ENCODE peak calls at places on chromosomes 4 and X, in four cellular contexts. K, S, J and M are unnamed samples.

GRCh38 chr4:92210906-92211305 is 92.9 kb upstream of the GRID2 start:
- DNase-seq in K (no peak), S (no peak), J (no peak), M (no peak)

GRCh38 chr4:45662996-45663395 is 460.9 kb downstream of the GABRG1 start:
- DNase-seq in K (no peak), S (no peak), J (no peak), M (no peak)

GRCh38 chrX:53281321-53281822 is at the start of gene IQSEC2:
- DNase-seq in K (no peak), S (peak; percentile 97), J (peak; percentile 92), M (no peak)

GRCh38 chr4:144644368-144645101 is 1.4 kb upstream of the HHIP start:
- DNase-seq in K (no peak), S (no peak), J (no peak), M (no peak)

GRCh38 chrX:129934461-129934860 is 28.5 kb downstream of the UTP14A start:
- DNase-seq in K (no peak), S (no peak), J (no peak), M (no peak)

GRCh38 chrX:41722816-41723215 is 1.2 kb upstream of the GPR82 start:
- DNase-seq in K (no peak), S (no peak), J (no peak), M (no peak)

GRCh38 chr4:78360466-78360865 is 191.1 kb upstream of the ANXA3 start:
- DNase-seq in K (no peak), S (no peak), J (no peak), M (no peak)

GRCh38 chr4:184476660-184477059 is 2.3 kb upstream of the IRF2 start:
- DNase-seq in K (no peak), S (no peak), J (no peak), M (no peak)

GRCh38 chrX:53262918-53263394 is 18.4 kb downstream of the IQSEC2 start:
- DNase-seq in K (no peak), S (no peak), J (no peak), M (no peak)

GRCh38 chr4:13160906-13161305 is 323.2 kb downstream of the RAB28 start:
- DNase-seq in K (no peak), S (no peak), J (no peak), M (no peak)

GRCh38 chrX:154398668-154399526 is 720 bp downstream of the RPL10 start:
- DNase-seq in K (peak; percentile 30), S (peak; percentile 96), J (peak; percentile 86), M (no peak)

GRCh38 chr4:109998867-109999303 is 86.2 kb downstream of the EGF start:
- DNase-seq in K (no peak), S (no peak), J (no peak), M (no peak)

GRCh38 chr4:87103691-87104187 is 116.7 kb downstream of the KLHL8 start:
- DNase-seq in K (no peak), S (no peak), J (no peak), M (no peak)

GRCh38 chr4:46389301-46389761 is 597 bp downstream of the GABRA2 start:
- DNase-seq in K (no peak), S (no peak), J (no peak), M (no peak)

GRCh38 chrX:133402042-133402453 is 13.2 kb downstream of the GPC4 start:
- DNase-seq in K (no peak), S (peak; percentile 5), J (no peak), M (no peak)

GRCh38 chrX:129726307-129727111 is 12.3 kb upstream of the XPNPEP2 start:
- DNase-seq in K (no peak), S (peak; percentile 87), J (peak; percentile 42), M (no peak)

GRCh38 chr4:81237791-81238190 is 22.8 kb upstream of the PRKG2 start:
- DNase-seq in K (no peak), S (no peak), J (no peak), M (no peak)

GRCh38 chr4:28636971-28637370 is 1776.3 kb downstream of the STIM2 start:
- DNase-seq in K (no peak), S (no peak), J (no peak), M (no peak)

GRCh38 chr4:15913631-15913970 is 24.9 kb downstream of the FGFBP1 start:
- DNase-seq in K (no peak), S (no peak), J (no peak), M (no peak)

GRCh38 chrX:133249659-133250058 is 31.5 kb upstream of the TFDP3 start:
- DNase-seq in K (no peak), S (no peak), J (no peak), M (no peak)

GRCh38 chrX:134600714-134601113 is 57.6 kb downstream of the PLAC1 start:
- DNase-seq in K (no peak), S (no peak), J (no peak), M (no peak)
- H3K4me3 ChIP-seq in K (no peak overlapping the region), S (no peak overlapping the region), J (no peak overlapping the region), M (no peak overlapping the region)

GRCh38 chrX:151178746-151179145 is 2.4 kb downstream of the GPR50 start:
- DNase-seq in K (no peak), S (no peak), J (no peak), M (no peak)
- H3K4me3 ChIP-seq in K (no peak overlapping the region), S (no peak overlapping the region), J (no peak overlapping the region), M (no peak overlapping the region)

DNA sequence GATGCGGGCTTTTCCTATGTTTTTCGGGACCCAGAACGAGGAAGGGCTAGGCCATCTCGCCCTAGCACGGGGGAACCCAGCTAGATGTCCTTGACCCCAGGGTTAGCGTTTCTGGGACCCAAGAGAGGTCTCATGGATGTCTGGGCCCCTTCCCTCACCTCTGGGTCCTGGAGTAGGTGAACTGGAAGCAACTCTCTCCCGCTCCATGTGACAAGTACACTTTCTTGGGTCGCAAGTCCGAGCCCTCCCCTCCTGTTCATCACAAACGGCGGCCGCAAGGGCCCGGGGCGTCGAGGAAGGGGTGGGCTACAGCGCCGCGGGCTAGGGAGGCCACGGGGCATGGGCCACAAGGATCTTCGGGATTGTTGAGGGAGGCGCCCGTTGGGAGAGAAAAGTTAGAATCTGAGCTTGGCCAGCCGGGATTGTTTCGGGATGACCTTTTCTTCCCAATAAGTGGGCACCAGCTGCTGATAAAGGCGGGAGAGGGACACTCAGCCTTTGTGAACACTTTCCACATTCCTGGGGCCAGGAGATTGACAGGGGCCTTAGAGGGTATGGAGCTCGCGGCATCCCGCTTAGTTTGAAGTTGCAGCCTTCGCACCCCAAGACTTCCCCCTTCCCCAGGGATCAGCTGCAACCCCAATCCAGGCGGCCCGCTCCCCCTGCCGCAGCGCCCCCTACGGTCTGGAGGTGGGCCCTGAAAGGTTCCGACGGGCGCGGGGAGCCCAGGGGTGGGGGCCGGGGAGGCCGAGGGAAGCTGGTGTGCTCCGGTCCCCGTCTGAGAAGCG is 137.0 kb upstream of the ZIC3 start:
- DNase-seq in K (no peak), S (no peak), J (no peak), M (no peak)
- H3K4me3 ChIP-seq in K (peak overlapping the region; percentile 41), S (no peak overlapping the region), J (no peak overlapping the region), M (no peak overlapping the region)

GRCh38 chr4:125322363-125322730 is 7.6 kb downstream of the FAT4 start:
- DNase-seq in K (no peak), S (no peak), J (no peak), M (no peak)
- H3K4me3 ChIP-seq in K (peak overlapping the region; percentile 5), S (no peak overlapping the region), J (no peak overlapping the region), M (no peak overlapping the region)

GRCh38 chrX:67543818-67544217 is at the start of gene AR:
- DNase-seq in K (no peak), S (peak; percentile 93), J (peak; percentile 83), M (no peak)
- H3K4me3 ChIP-seq in K (peak within 1 kb of the TSS; percentile 47), S (peak within 1 kb of the TSS; percentile 15), J (peak within 1 kb of the TSS; percentile 57), M (peak within 1 kb of the TSS; percentile 65)

GRCh38 chr4:186693159-186693815 is 30.4 kb downstream of the FAT1 start:
- DNase-seq in K (no peak), S (peak; percentile 87), J (no peak), M (no peak)

GRCh38 chr4:186695392-186695791 is 28.3 kb downstream of the FAT1 start:
- DNase-seq in K (no peak), S (no peak), J (no peak), M (no peak)

GRCh38 chr4:186698028-186698427 is 25.6 kb downstream of the FAT1 start:
- DNase-seq in K (no peak), S (no peak), J (no peak), M (no peak)

GRCh38 chr4:186691396-186691795 is 32.3 kb downstream of the FAT1 start:
- DNase-seq in K (no peak), S (no peak), J (no peak), M (no peak)

DNA sequence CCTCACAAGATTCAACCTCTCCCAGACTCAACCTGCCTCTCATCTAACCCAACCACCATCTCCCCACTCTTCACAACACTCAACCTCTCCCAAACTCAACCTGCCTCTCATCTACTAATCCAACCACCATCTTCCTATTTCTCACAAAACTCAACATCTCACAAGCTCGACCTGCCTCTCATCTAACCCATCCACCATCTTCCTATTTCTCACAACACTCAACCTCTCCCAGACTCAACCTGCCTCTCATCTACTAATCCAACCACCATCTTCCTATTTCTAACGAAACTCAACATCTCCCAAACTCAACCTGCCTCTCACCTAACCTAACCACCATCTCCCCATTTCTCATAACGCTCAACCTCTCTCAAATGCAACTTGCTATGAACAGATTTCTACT is 29.8 kb downstream of the FAT1 start:
- DNase-seq in K (no peak), S (no peak), J (no peak), M (no peak)
- H3K4me3 ChIP-seq in K (no peak overlapping the region), S (no peak overlapping the region), J (no peak overlapping the region), M (no peak overlapping the region)

GRCh38 chr4:57043304-57044251 is 64.9 kb downstream of the POLR2B start:
- DNase-seq in K (no peak), S (no peak), J (peak; percentile 41), M (no peak)
- H3K4me3 ChIP-seq in K (no peak overlapping the region), S (no peak overlapping the region), J (no peak overlapping the region), M (no peak overlapping the region)

GRCh38 chrX:78106651-78106986 is 2.6 kb downstream of the PGK1 start:
- DNase-seq in K (no peak), S (no peak), J (no peak), M (no peak)

GRCh38 chrX:78103656-78104446 is at the start of gene PGK1:
- DNase-seq in K (peak; percentile 73), S (peak; percentile 98), J (peak; percentile 95), M (no peak)

GRCh38 chrX:78105944-78106650 is 2.0 kb downstream of the PGK1 start:
- DNase-seq in K (no peak), S (no peak), J (no peak), M (no peak)

GRCh38 chrX:78103001-78103634 is 930 bp upstream of the PGK1 start:
- DNase-seq in K (no peak), S (no peak), J (no peak), M (no peak)

DNA sequence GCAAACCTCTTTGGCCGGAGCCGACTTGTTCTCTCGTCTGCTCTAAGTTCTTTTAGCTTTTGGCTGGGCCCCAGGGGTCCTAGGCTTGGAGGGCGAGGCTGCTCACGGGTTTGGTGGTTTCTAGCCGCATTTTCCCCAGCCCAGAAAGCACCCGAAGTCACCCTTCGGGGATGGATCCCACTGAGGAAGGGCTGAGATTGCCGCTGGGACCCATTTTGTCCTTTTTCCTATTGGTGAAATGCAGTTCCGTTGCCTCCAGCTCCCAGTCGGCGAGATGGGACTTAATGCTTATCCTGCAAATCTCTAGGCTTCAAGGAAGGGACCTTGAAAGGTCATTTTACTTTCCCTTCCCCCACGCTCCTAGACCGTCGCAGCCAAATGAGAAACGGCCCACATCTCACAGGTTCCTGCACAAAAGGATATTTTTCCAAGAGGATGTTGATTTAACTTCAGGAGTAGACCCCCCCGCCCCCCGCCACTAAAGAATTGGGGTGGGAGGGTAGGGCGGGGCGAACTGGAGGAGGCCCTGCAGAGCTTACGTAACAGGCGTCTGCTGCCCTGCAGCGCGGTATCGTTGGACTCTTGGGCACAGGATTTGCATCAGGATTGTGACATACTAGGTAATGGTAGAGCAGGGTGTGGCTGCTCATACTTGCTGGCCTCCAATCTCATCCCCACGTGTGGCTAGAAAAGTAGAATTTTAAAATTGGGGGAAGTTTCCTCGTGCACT is 564 bp downstream of the PGK1 start:
- DNase-seq in K (no peak), S (peak; percentile 90), J (peak; percentile 27), M (no peak)
- H3K4me3 ChIP-seq in K (peak overlapping the region; percentile 77), S (peak overlapping the region; percentile 84), J (peak overlapping the region; percentile 70), M (peak overlapping the region; percentile 76)